ENCODE peak calls at places on chromosomes 12 and 14, in eight cellular contexts. One of them, this sample, is unnamed.

GRCh38 chr14:61753631-61754030 is 8.6 kb upstream of the SNAPC1 start:
- DNase-seq in IMR-90: peak
- DNase-seq in heart left ventricle: no peak
- DNase-seq in upper lobe of left lung: no peak
- DNase-seq in vagina: no peak
- DNase-seq in Peyer's patch: no peak
- DNase-seq in uterus: no peak
- DNase-seq in A549: no peak
- DNase-seq in this sample: no peak

GRCh38 chr14:101965145-101965531 is 765 bp downstream of the DYNC1H1 start:
- DNase-seq in A549: no peak
- DNase-seq in IMR-90: peak
- DNase-seq in Peyer's patch: peak
- DNase-seq in upper lobe of left lung: peak
- DNase-seq in vagina: no peak
- DNase-seq in heart left ventricle: peak
- DNase-seq in uterus: peak
- DNase-seq in this sample: peak

GRCh38 chr12:130480231-130480630 is 142.5 kb downstream of the PIWIL1 start:
- DNase-seq in vagina: no peak
- DNase-seq in IMR-90: no peak
- DNase-seq in heart left ventricle: no peak
- DNase-seq in uterus: no peak
- DNase-seq in upper lobe of left lung: no peak
- DNase-seq in A549: no peak
- DNase-seq in Peyer's patch: no peak
- DNase-seq in this sample: no peak

GRCh38 chr14:72916174-72916573 is 10.1 kb upstream of the DCAF4 start:
- DNase-seq in Peyer's patch: no peak
- DNase-seq in vagina: no peak
- DNase-seq in IMR-90: peak
- DNase-seq in upper lobe of left lung: no peak
- DNase-seq in heart left ventricle: no peak
- DNase-seq in A549: no peak
- DNase-seq in uterus: no peak
- DNase-seq in this sample: no peak

GRCh38 chr12:47989023-47989417 is 15.3 kb downstream of the COL2A1 start:
- DNase-seq in Peyer's patch: no peak
- DNase-seq in heart left ventricle: no peak
- DNase-seq in IMR-90: no peak
- DNase-seq in upper lobe of left lung: no peak
- DNase-seq in uterus: no peak
- DNase-seq in vagina: no peak
- DNase-seq in A549: no peak
- DNase-seq in this sample: peak

GRCh38 chr14:97791072-97791471 is 993.9 kb downstream of the VRK1 start:
- DNase-seq in heart left ventricle: no peak
- DNase-seq in A549: no peak
- DNase-seq in upper lobe of left lung: no peak
- DNase-seq in IMR-90: no peak
- DNase-seq in vagina: no peak
- DNase-seq in uterus: no peak
- DNase-seq in Peyer's patch: no peak
- DNase-seq in this sample: no peak

GRCh38 chr12:106282457-106283097 is 20.0 kb upstream of the TCP11L2 start:
- DNase-seq in vagina: no peak
- DNase-seq in heart left ventricle: no peak
- DNase-seq in uterus: peak
- DNase-seq in IMR-90: peak
- DNase-seq in A549: peak
- DNase-seq in upper lobe of left lung: peak
- DNase-seq in Peyer's patch: peak
- DNase-seq in this sample: no peak

GRCh38 chr12:58955849-58956248 is 35.5 kb upstream of the LRIG3 start:
- DNase-seq in heart left ventricle: no peak
- DNase-seq in Peyer's patch: no peak
- DNase-seq in vagina: no peak
- DNase-seq in uterus: no peak
- DNase-seq in upper lobe of left lung: no peak
- DNase-seq in A549: no peak
- DNase-seq in IMR-90: no peak
- DNase-seq in this sample: no peak

GRCh38 chr14:74263181-74263580 is 23.9 kb downstream of the VSX2 start:
- DNase-seq in Peyer's patch: no peak
- DNase-seq in IMR-90: no peak
- DNase-seq in heart left ventricle: no peak
- DNase-seq in vagina: no peak
- DNase-seq in A549: no peak
- DNase-seq in uterus: no peak
- DNase-seq in upper lobe of left lung: no peak
- DNase-seq in this sample: no peak

GRCh38 chr12:124928095-124928911 is 13.9 kb upstream of the UBC start:
- DNase-seq in A549: peak
- DNase-seq in IMR-90: peak
- DNase-seq in upper lobe of left lung: peak
- DNase-seq in Peyer's patch: peak
- DNase-seq in heart left ventricle: peak
- DNase-seq in vagina: peak
- DNase-seq in uterus: peak
- DNase-seq in this sample: peak

GRCh38 chr12:5294274-5294673 is 137.6 kb upstream of the NTF3 start:
- DNase-seq in IMR-90: no peak
- DNase-seq in Peyer's patch: no peak
- DNase-seq in upper lobe of left lung: no peak
- DNase-seq in vagina: no peak
- DNase-seq in uterus: no peak
- DNase-seq in A549: no peak
- DNase-seq in heart left ventricle: no peak
- DNase-seq in this sample: no peak

GRCh38 chr12:116037941-116038837 is 239.3 kb downstream of the MED13L start:
- DNase-seq in Peyer's patch: no peak
- DNase-seq in heart left ventricle: no peak
- DNase-seq in IMR-90: peak
- DNase-seq in A549: no peak
- DNase-seq in uterus: no peak
- DNase-seq in upper lobe of left lung: no peak
- DNase-seq in vagina: no peak
- DNase-seq in this sample: no peak

GRCh38 chr12:31820832-31821231 is 92.0 kb upstream of the AMN1 start:
- DNase-seq in uterus: no peak
- DNase-seq in A549: no peak
- DNase-seq in heart left ventricle: no peak
- DNase-seq in upper lobe of left lung: no peak
- DNase-seq in vagina: no peak
- DNase-seq in Peyer's patch: no peak
- DNase-seq in IMR-90: no peak
- DNase-seq in this sample: no peak

GRCh38 chr14:88129306-88130056 is 124.5 kb downstream of the GPR65 start:
- DNase-seq in A549: no peak
- DNase-seq in heart left ventricle: no peak
- DNase-seq in upper lobe of left lung: peak
- DNase-seq in uterus: no peak
- DNase-seq in vagina: peak
- DNase-seq in IMR-90: peak
- DNase-seq in Peyer's patch: no peak
- DNase-seq in this sample: no peak

GRCh38 chr12:122293081-122293480 is 26.8 kb upstream of the VPS33A start:
- DNase-seq in upper lobe of left lung: no peak
- DNase-seq in heart left ventricle: no peak
- DNase-seq in Peyer's patch: no peak
- DNase-seq in A549: no peak
- DNase-seq in IMR-90: no peak
- DNase-seq in uterus: no peak
- DNase-seq in vagina: no peak
- DNase-seq in this sample: no peak

GRCh38 chr12:3611853-3612703 is 121.1 kb downstream of the PRMT8 start:
- DNase-seq in IMR-90: no peak
- DNase-seq in Peyer's patch: no peak
- DNase-seq in upper lobe of left lung: no peak
- DNase-seq in vagina: no peak
- DNase-seq in A549: no peak
- DNase-seq in heart left ventricle: no peak
- DNase-seq in uterus: no peak
- DNase-seq in this sample: no peak

GRCh38 chr14:22850944-22851790 is 14.8 kb downstream of the MMP14 start:
- DNase-seq in Peyer's patch: no peak
- DNase-seq in uterus: peak
- DNase-seq in IMR-90: peak
- DNase-seq in upper lobe of left lung: peak
- DNase-seq in vagina: no peak
- DNase-seq in A549: no peak
- DNase-seq in heart left ventricle: peak
- DNase-seq in this sample: peak

GRCh38 chr12:50166776-50167025 is 468 bp downstream of the CERS5 start:
- DNase-seq in IMR-90: no peak
- DNase-seq in Peyer's patch: peak
- DNase-seq in A549: no peak
- DNase-seq in heart left ventricle: no peak
- DNase-seq in uterus: peak
- DNase-seq in upper lobe of left lung: peak
- DNase-seq in vagina: no peak
- DNase-seq in this sample: peak

GRCh38 chr12:106744600-106744999 is 29.9 kb upstream of the RIC8B start:
- DNase-seq in Peyer's patch: no peak
- DNase-seq in A549: no peak
- DNase-seq in heart left ventricle: no peak
- DNase-seq in upper lobe of left lung: no peak
- DNase-seq in vagina: no peak
- DNase-seq in IMR-90: no peak
- DNase-seq in uterus: no peak
- DNase-seq in this sample: no peak

GRCh38 chr12:14691560-14691959 is 4.8 kb downstream of the GUCY2C start:
- DNase-seq in Peyer's patch: peak
- DNase-seq in upper lobe of left lung: peak
- DNase-seq in heart left ventricle: peak
- DNase-seq in A549: no peak
- DNase-seq in vagina: no peak
- DNase-seq in uterus: no peak
- DNase-seq in IMR-90: no peak
- DNase-seq in this sample: peak

GRCh38 chr14:20455355-20456300 is 602 bp downstream of the APEX1 start:
- DNase-seq in upper lobe of left lung: peak
- DNase-seq in heart left ventricle: peak
- DNase-seq in A549: peak
- DNase-seq in vagina: no peak
- DNase-seq in Peyer's patch: no peak
- DNase-seq in uterus: no peak
- DNase-seq in IMR-90: peak
- DNase-seq in this sample: no peak

GRCh38 chr12:6945613-6946012 is 1.8 kb downstream of the C12orf57 start:
- DNase-seq in upper lobe of left lung: no peak
- DNase-seq in vagina: no peak
- DNase-seq in Peyer's patch: no peak
- DNase-seq in heart left ventricle: peak
- DNase-seq in uterus: no peak
- DNase-seq in IMR-90: no peak
- DNase-seq in A549: no peak
- DNase-seq in this sample: no peak

GRCh38 chr12:59182191-59182590 is 261.9 kb upstream of the LRIG3 start:
- DNase-seq in heart left ventricle: no peak
- DNase-seq in upper lobe of left lung: no peak
- DNase-seq in IMR-90: no peak
- DNase-seq in A549: no peak
- DNase-seq in vagina: no peak
- DNase-seq in uterus: no peak
- DNase-seq in Peyer's patch: no peak
- DNase-seq in this sample: no peak

GRCh38 chr14:104423715-104424405 is 155.7 kb upstream of the C14orf180 start:
- DNase-seq in heart left ventricle: no peak
- DNase-seq in A549: no peak
- DNase-seq in uterus: no peak
- DNase-seq in IMR-90: no peak
- DNase-seq in upper lobe of left lung: no peak
- DNase-seq in Peyer's patch: no peak
- DNase-seq in vagina: peak
- DNase-seq in this sample: no peak

GRCh38 chr14:24710403-24711063 is 76.5 kb upstream of the GZMB start:
- DNase-seq in A549: peak
- DNase-seq in upper lobe of left lung: peak
- DNase-seq in uterus: peak
- DNase-seq in vagina: no peak
- DNase-seq in Peyer's patch: peak
- DNase-seq in heart left ventricle: no peak
- DNase-seq in IMR-90: peak
- DNase-seq in this sample: peak

GRCh38 chr14:56025191-56025590 is 93.0 kb upstream of the PELI2 start:
- DNase-seq in Peyer's patch: no peak
- DNase-seq in uterus: no peak
- DNase-seq in heart left ventricle: no peak
- DNase-seq in vagina: no peak
- DNase-seq in upper lobe of left lung: no peak
- DNase-seq in A549: no peak
- DNase-seq in IMR-90: no peak
- DNase-seq in this sample: no peak

GRCh38 chr12:49089831-49090773 is 4.5 kb downstream of the DHH start:
- DNase-seq in Peyer's patch: no peak
- DNase-seq in IMR-90: peak
- DNase-seq in upper lobe of left lung: no peak
- DNase-seq in uterus: no peak
- DNase-seq in vagina: no peak
- DNase-seq in heart left ventricle: peak
- DNase-seq in A549: no peak
- DNase-seq in this sample: peak
- H3K4me3 ChIP-seq in Peyer's patch: peak
- H3K4me3 ChIP-seq in IMR-90: peak
- H3K4me3 ChIP-seq in upper lobe of left lung: no peak
- H3K4me3 ChIP-seq in uterus: peak
- H3K4me3 ChIP-seq in vagina: peak
- H3K4me3 ChIP-seq in heart left ventricle: peak
- H3K4me3 ChIP-seq in A549: peak
- H3K4me3 ChIP-seq in this sample: no peak

GRCh38 chr12:109915171-109916040 is 15.3 kb downstream of the TCHP start:
- DNase-seq in upper lobe of left lung: no peak
- DNase-seq in A549: no peak
- DNase-seq in heart left ventricle: no peak
- DNase-seq in uterus: no peak
- DNase-seq in IMR-90: no peak
- DNase-seq in Peyer's patch: no peak
- DNase-seq in vagina: no peak
- DNase-seq in this sample: no peak
- TF ChIP-seq POLR2A in upper lobe of left lung: no peak
- TF ChIP-seq POLR2A in A549: no peak
- TF ChIP-seq POLR2A in heart left ventricle: no peak
- TF ChIP-seq POLR2A in uterus: no peak
- TF ChIP-seq POLR2A in IMR-90: no peak
- TF ChIP-seq POLR2A in Peyer's patch: no peak
- TF ChIP-seq POLR2A in vagina: no peak
- TF ChIP-seq POLR2A in this sample: no peak

GRCh38 chr12:68269727-68270126 is 16.3 kb upstream of the IL22 start:
- DNase-seq in upper lobe of left lung: no peak
- DNase-seq in Peyer's patch: no peak
- DNase-seq in uterus: no peak
- DNase-seq in vagina: no peak
- DNase-seq in A549: no peak
- DNase-seq in heart left ventricle: no peak
- DNase-seq in IMR-90: no peak
- DNase-seq in this sample: no peak
- TF ChIP-seq CTCF in upper lobe of left lung: no peak
- TF ChIP-seq CTCF in Peyer's patch: no peak
- TF ChIP-seq CTCF in uterus: no peak
- TF ChIP-seq CTCF in vagina: no peak
- TF ChIP-seq CTCF in A549: no peak
- TF ChIP-seq CTCF in heart left ventricle: no peak
- TF ChIP-seq CTCF in IMR-90: no peak
- TF ChIP-seq CTCF in this sample: no peak

GRCh38 chr14:94936901-94937321 is 167.0 kb upstream of the GSC start:
- DNase-seq in heart left ventricle: peak
- DNase-seq in vagina: no peak
- DNase-seq in Peyer's patch: no peak
- DNase-seq in IMR-90: no peak
- DNase-seq in upper lobe of left lung: no peak
- DNase-seq in uterus: peak
- DNase-seq in A549: no peak
- DNase-seq in this sample: no peak
- H3K4me3 ChIP-seq in heart left ventricle: peak
- H3K4me3 ChIP-seq in vagina: peak
- H3K4me3 ChIP-seq in Peyer's patch: no peak
- H3K4me3 ChIP-seq in IMR-90: no peak
- H3K4me3 ChIP-seq in upper lobe of left lung: no peak
- H3K4me3 ChIP-seq in uterus: peak
- H3K4me3 ChIP-seq in A549: no peak
- H3K4me3 ChIP-seq in this sample: no peak

This sample was measured in lower leg skin.